ENCODE peak calls at places on chromosomes 12 and 14, in four cellular contexts. N is tibial nerve, R is MM.1S, P is right lobe of liver. K is an unnamed sample.

GRCh38 chr14:75896341-75896740 is 85.5 kb downstream of the TGFB3 start:
- DNase-seq in N (no peak), R (no peak), P (no peak), K (no peak)

GRCh38 chr12:50764861-50765324 is 992 bp downstream of the ATF1 start:
- DNase-seq in N (peak; percentile 19), R (peak; percentile 51), P (peak; percentile 61), K (no peak)

GRCh38 chr12:77116277-77116676 is 50.9 kb upstream of the E2F7 start:
- DNase-seq in N (no peak), R (no peak), P (no peak), K (no peak)

GRCh38 chr12:77124767-77125166 is 59.4 kb upstream of the E2F7 start:
- DNase-seq in N (no peak), R (no peak), P (no peak), K (no peak)

GRCh38 chr14:91843437-91843836 is 23.9 kb downstream of the TC2N start:
- DNase-seq in N (no peak), R (no peak), P (no peak), K (no peak)

GRCh38 chr14:94062344-94062904 is 18.6 kb downstream of the DDX24 start:
- DNase-seq in N (no peak), R (no peak), P (no peak), K (no peak)

GRCh38 chr14:58821421-58821820 is 183.7 kb downstream of the DACT1 start:
- DNase-seq in N (no peak), R (no peak), P (no peak), K (no peak)

GRCh38 chr12:67592228-67593011 is 56.1 kb upstream of the DYRK2 start:
- DNase-seq in N (no peak), R (peak; percentile 72), P (no peak), K (no peak)

GRCh38 chr14:20848316-20848954 is 42.8 kb upstream of the RNASE3 start:
- DNase-seq in N (no peak), R (no peak), P (no peak), K (no peak)

GRCh38 chr12:87336814-87337336 is 692.3 kb downstream of the C12orf50 start:
- DNase-seq in N (no peak), R (no peak), P (no peak), K (no peak)

GRCh38 chr12:52769946-52770345 is 7.2 kb downstream of the KRT76 start:
- DNase-seq in N (no peak), R (no peak), P (no peak), K (no peak)

GRCh38 chr14:104388011-104388521 is 191.5 kb upstream of the C14orf180 start:
- DNase-seq in N (no peak), R (no peak), P (no peak), K (no peak)

GRCh38 chr12:97229036-97229435 is 233.6 kb upstream of the RMST start:
- DNase-seq in N (no peak), R (no peak), P (no peak), K (no peak)

GRCh38 chr14:62015945-62016344 is 253.7 kb downstream of the SNAPC1 start:
- DNase-seq in N (peak; percentile 20), R (peak; percentile 41), P (no peak), K (no peak)

GRCh38 chr12:106308611-106309010 is 6.1 kb downstream of the TCP11L2 start:
- DNase-seq in N (no peak), R (no peak), P (no peak), K (no peak)

GRCh38 chr14:92959189-92959531 is 36.2 kb downstream of the CHGA start:
- DNase-seq in N (no peak), R (no peak), P (no peak), K (no peak)

GRCh38 chr12:89064780-89065179 is 287.5 kb downstream of the DUSP6 start:
- DNase-seq in N (no peak), R (no peak), P (no peak), K (no peak)

GRCh38 chr14:95156153-95156764 is 1.1 kb downstream of the DICER1 start:
- DNase-seq in N (no peak), R (peak; percentile 5), P (no peak), K (no peak)

GRCh38 chr12:129753596-129753995 is 150.2 kb downstream of the TMEM132D start:
- DNase-seq in N (no peak), R (no peak), P (no peak), K (no peak)

GRCh38 chr12:68317047-68317667 is 15.0 kb downstream of the MDM1 start:
- DNase-seq in N (peak; percentile 56), R (peak; percentile 57), P (no peak), K (no peak)

GRCh38 chr12:122932207-122932606 is 34.1 kb downstream of the ABCB9 start:
- DNase-seq in N (no peak), R (no peak), P (no peak), K (no peak)

GRCh38 chr12:130137141-130138018 is 24.9 kb upstream of the FZD10 start:
- DNase-seq in N (no peak), R (no peak), P (no peak), K (no peak)

GRCh38 chr12:55706840-55707671 is 648 bp downstream of the ITGA7 start:
- DNase-seq in N (no peak), R (no peak), P (no peak), K (no peak)

GRCh38 chr14:95253039-95253620 is 66.6 kb downstream of the CLMN start:
- DNase-seq in N (no peak), R (no peak), P (no peak), K (no peak)

GRCh38 chr14:54465654-54466053 is 23.1 kb downstream of the GMFB start:
- DNase-seq in N (no peak), R (no peak), P (no peak), K (no peak)

GRCh38 chr12:32650508-32650907 is 28.6 kb upstream of the DNM1L start:
- DNase-seq in N (no peak), R (no peak), P (no peak), K (no peak)

GRCh38 chr12:55820679-55821078 is 2.8 kb downstream of the ORMDL2 start:
- DNase-seq in N (no peak), R (no peak), P (no peak), K (no peak)

GRCh38 chr14:56195727-56196126 is 77.5 kb downstream of the PELI2 start:
- DNase-seq in N (peak; percentile 21), R (peak; percentile 90), P (no peak), K (no peak)

GRCh38 chr12:24252580-24252979 is 303.1 kb upstream of the SOX5 start:
- DNase-seq in N (no peak), R (no peak), P (no peak), K (no peak)

GRCh38 chr14:85191986-85192385 is 338.0 kb upstream of the FLRT2 start:
- DNase-seq in N (no peak), R (no peak), P (no peak), K (no peak)

GRCh38 chr14:74571901-74572828 is 39.9 kb downstream of the LTBP2 start:
- DNase-seq in N (peak; percentile 58), R (no peak), P (no peak), K (no peak)

GRCh38 chr14:23061995-23062394 is 4.7 kb upstream of the CDH24 start:
- DNase-seq in N (peak; percentile 73), R (no peak), P (no peak), K (peak; percentile 81)

GRCh38 chr12:6141048-6141447 is 16.6 kb upstream of the VWF start:
- DNase-seq in N (peak; percentile 26), R (no peak), P (no peak), K (no peak)

GRCh38 chr12:11607313-11608081 is 42.0 kb upstream of the ETV6 start:
- DNase-seq in N (no peak), R (no peak), P (peak; percentile 88), K (no peak)

GRCh38 chr14:41668346-41668745 is 61.7 kb downstream of the LRFN5 start:
- DNase-seq in N (no peak), R (no peak), P (no peak), K (no peak)

GRCh38 chr12:116759783-116760581 is 21.9 kb downstream of the RNFT2 start:
- DNase-seq in N (no peak), R (no peak), P (no peak), K (no peak)

GRCh38 chr12:49105504-49106120 is 5.0 kb downstream of the LMBR1L start:
- DNase-seq in N (no peak), R (no peak), P (no peak), K (no peak)

GRCh38 chr12:106303202-106303820 is 778 bp downstream of the TCP11L2 start:
- DNase-seq in N (peak; percentile 80), R (peak; percentile 36), P (peak; percentile 87), K (peak; percentile 91)

GRCh38 chr12:31227401-31227981 is 98.5 kb downstream of the SINHCAF start:
- DNase-seq in N (no peak), R (no peak), P (no peak), K (no peak)

GRCh38 chr12:63752283-63752682 is 27.4 kb upstream of the RXYLT1 start:
- DNase-seq in N (no peak), R (peak; percentile 67), P (no peak), K (no peak)
- H3K4me1 ChIP-seq in N (no peaks in the 10 kb centered on the region), R (peaks cover 3% of the 10 kb centered on the region), P (no peaks in the 10 kb centered on the region), K (no peaks in the 10 kb centered on the region)

GRCh38 chr12:95218852-95219171 is 1.2 kb downstream of the VEZT start:
- DNase-seq in N (no peak), R (peak; percentile 36), P (no peak), K (no peak)

GRCh38 chr12:95217377-95218163 is at the start of the genes FGD6 and VEZT:
- DNase-seq in N (peak; percentile 97), R (peak; percentile 99), P (peak; percentile 99), K (peak; percentile 99)

GRCh38 chr12:95218164-95218851 is 701 bp downstream of the VEZT start:
- DNase-seq in N (peak; percentile 75), R (peak; percentile 57), P (no peak), K (peak; percentile 81)

GRCh38 chr12:95215925-95216324 is 1.3 kb downstream of the FGD6 start:
- DNase-seq in N (no peak), R (no peak), P (no peak), K (no peak)

GRCh38 chr12:95216704-95217376 is 427 bp downstream of the FGD6 start:
- DNase-seq in N (no peak), R (peak; percentile 26), P (no peak), K (peak; percentile 65)
- H3K4me3 ChIP-seq in N (peak overlapping the region; percentile 73), R (peak overlapping the region; percentile 69), P (peak overlapping the region; percentile 71), K (peak overlapping the region; percentile 93)

GRCh38 chr14:90509403-90509802 is 112.6 kb downstream of the CALM1 start:
- DNase-seq in N (no peak), R (no peak), P (no peak), K (no peak)
- TF ChIP-seq CTCF in N (no peak), R (no peak), P (no peak), K (no peak)

DNA sequence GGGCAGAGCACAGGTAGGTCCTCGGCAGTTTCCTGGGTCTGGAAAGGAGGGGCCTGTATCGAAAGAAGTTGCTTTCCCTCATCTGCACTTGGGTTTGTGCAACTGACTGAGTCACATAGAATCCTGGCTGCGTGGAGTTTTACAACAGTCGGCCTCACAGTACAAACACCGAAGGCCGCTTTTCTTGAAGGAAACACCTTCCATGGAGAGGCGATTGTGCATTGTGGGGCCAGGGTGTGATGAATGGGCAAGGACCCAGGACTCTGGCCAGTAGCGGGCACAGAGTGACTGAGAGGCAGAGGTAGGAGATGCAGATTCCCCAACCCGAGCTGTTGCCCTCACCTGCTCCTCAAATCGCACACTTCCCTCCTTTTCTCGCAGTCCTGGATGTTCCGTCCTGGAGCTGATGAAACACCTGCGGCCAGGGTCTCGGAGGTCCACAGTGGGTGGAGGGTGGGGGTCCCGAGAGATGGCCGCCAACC is 7.7 kb downstream of the CCND2 start:
- DNase-seq in N (no peak), R (no peak), P (no peak), K (no peak)
- H3K4me1 ChIP-seq in N (peaks cover 65% of the 10 kb centered on the region), R (peaks cover 35% of the 10 kb centered on the region), P (peaks cover 4% of the 10 kb centered on the region), K (no peaks in the 10 kb centered on the region)

K was measured in right atrium auricular region.